ENCODE peak calls at places on chromosomes 1 and 21, in seven cellular contexts. V is brain microvascular endothelial cell, H is heart left ventricle, Q is endothelial cell of umbilical vein, T is heart right ventricle, P is epithelial cell of prostate, A is PC-3. N is an unnamed sample.

GRCh38 chr1:232218955-232219865 is 410.7 kb downstream of the SIPA1L2 start:
- DNase-seq in V (no peak), H (peak), Q (no peak), T (peak), P (no peak), A (no peak), N (no peak)

GRCh38 chr1:183635112-183635605 is 424 bp downstream of the ARPC5 start:
- DNase-seq in V (no peak), H (peak), Q (no peak), T (peak), P (no peak), A (no peak), N (no peak)

GRCh38 chr21:45887121-45887611 is 94.4 kb upstream of the COL6A1 start:
- DNase-seq in V (peak), H (peak), Q (no peak), T (peak), P (no peak), A (no peak), N (peak)

GRCh38 chr1:206751891-206752290 is 18.7 kb upstream of the IL19 start:
- DNase-seq in V (no peak), H (no peak), Q (no peak), T (no peak), P (no peak), A (no peak), N (no peak)

GRCh38 chr1:15231714-15232201 is 15.3 kb upstream of the FHAD1 start:
- DNase-seq in V (no peak), H (no peak), Q (no peak), T (no peak), P (no peak), A (no peak), N (no peak)

GRCh38 chr1:209402697-209403096 is 180.8 kb upstream of the CAMK1G start:
- DNase-seq in V (no peak), H (no peak), Q (no peak), T (no peak), P (no peak), A (no peak), N (no peak)

GRCh38 chr21:17460094-17460493 is 52.7 kb upstream of the CXADR start:
- DNase-seq in V (no peak), H (no peak), Q (no peak), T (no peak), P (no peak), A (no peak), N (no peak)

GRCh38 chr1:229268505-229268904 is 2.4 kb upstream of the RAB4A start:
- DNase-seq in V (no peak), H (no peak), Q (no peak), T (no peak), P (peak), A (no peak), N (no peak)

GRCh38 chr21:45698493-45698947 is 55.0 kb downstream of the PCBP3 start:
- DNase-seq in V (peak), H (peak), Q (peak), T (peak), P (peak), A (peak), N (no peak)

GRCh38 chr21:45894107-45894810 is 87.3 kb upstream of the COL6A1 start:
- DNase-seq in V (peak), H (peak), Q (no peak), T (peak), P (no peak), A (peak), N (no peak)

GRCh38 chr1:165281207-165281901 is 75.2 kb downstream of the LMX1A start:
- DNase-seq in V (no peak), H (no peak), Q (no peak), T (no peak), P (no peak), A (no peak), N (no peak)

GRCh38 chr1:71882241-71883036 is 399.9 kb downstream of the NEGR1 start:
- DNase-seq in V (no peak), H (no peak), Q (peak), T (no peak), P (no peak), A (peak), N (no peak)

GRCh38 chr1:28243685-28244439 is 7.9 kb downstream of the ATP5IF1 start:
- DNase-seq in V (no peak), H (no peak), Q (peak), T (no peak), P (no peak), A (no peak), N (no peak)

GRCh38 chr1:28241633-28242241 is 5.8 kb downstream of the ATP5IF1 start:
- DNase-seq in V (no peak), H (no peak), Q (no peak), T (no peak), P (peak), A (no peak), N (no peak)

GRCh38 chr1:28247603-28248272 is 11.6 kb upstream of the SESN2 start:
- DNase-seq in V (no peak), H (no peak), Q (no peak), T (no peak), P (no peak), A (no peak), N (no peak)

GRCh38 chr1:28246427-28246832 is 10.5 kb downstream of the ATP5IF1 start:
- DNase-seq in V (no peak), H (no peak), Q (peak), T (no peak), P (no peak), A (peak), N (no peak)

GRCh38 chr1:28244549-28245251 is 8.8 kb downstream of the ATP5IF1 start:
- DNase-seq in V (no peak), H (peak), Q (no peak), T (no peak), P (no peak), A (no peak), N (no peak)
- H3K27ac ChIP-seq in V (no peak), H (peak), Q (no peak), T (peak), P (peak), A (no peak), N (no peak)

DNA sequence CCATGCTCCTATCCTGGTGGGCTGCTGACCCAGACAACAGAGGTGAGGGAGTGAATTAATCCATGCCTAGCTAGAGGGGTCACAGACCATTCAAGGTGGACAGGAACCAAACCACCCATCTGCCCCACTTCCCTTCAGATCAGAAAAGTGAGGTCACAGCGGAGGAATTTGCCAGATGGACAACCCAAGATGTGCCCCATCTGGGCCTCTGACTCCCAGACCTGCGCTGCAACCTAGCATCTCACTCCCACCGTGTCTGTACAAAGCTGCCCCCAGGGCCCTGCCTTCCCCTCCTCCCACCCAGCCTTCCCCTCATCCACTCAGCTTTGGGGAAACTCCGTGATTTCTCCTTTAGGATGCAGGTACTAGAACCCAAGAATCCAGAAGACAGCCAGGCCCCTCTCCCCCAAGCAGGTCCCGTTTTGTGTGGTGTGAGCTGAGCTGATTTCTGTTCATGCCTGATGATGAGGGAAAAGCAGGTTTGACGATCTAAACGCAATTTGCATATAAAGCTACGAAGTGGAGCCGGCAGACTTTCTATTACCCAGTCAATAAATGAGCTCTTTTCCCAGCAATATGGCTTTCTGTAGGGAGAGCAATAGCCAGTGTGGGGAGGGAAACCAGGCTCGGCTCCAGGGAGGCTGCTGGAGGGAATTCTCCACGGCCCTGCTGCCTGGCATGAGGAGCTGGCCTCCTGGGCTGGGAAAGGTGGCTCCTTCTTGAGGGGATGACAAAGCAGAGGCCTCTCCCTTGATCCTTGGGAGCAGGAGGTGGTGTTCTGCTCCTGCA is 140.9 kb upstream of the AJAP1 start:
- DNase-seq in V (no peak), H (no peak), Q (no peak), T (no peak), P (no peak), A (no peak), N (no peak)
- H3K27ac ChIP-seq in V (no peak), H (peak), Q (no peak), T (no peak), P (no peak), A (no peak), N (no peak)

GRCh38 chr1:78070758-78071157 is 25.0 kb downstream of the GIPC2 start:
- DNase-seq in V (peak), H (no peak), Q (peak), T (no peak), P (peak), A (peak), N (no peak)

GRCh38 chr1:78071696-78072095 is 25.9 kb downstream of the GIPC2 start:
- DNase-seq in V (no peak), H (no peak), Q (no peak), T (no peak), P (peak), A (no peak), N (no peak)

GRCh38 chr1:78070210-78070609 is 24.4 kb downstream of the GIPC2 start:
- DNase-seq in V (no peak), H (no peak), Q (no peak), T (no peak), P (no peak), A (no peak), N (no peak)

GRCh38 chr1:78068681-78069283 is 23.0 kb downstream of the GIPC2 start:
- DNase-seq in V (no peak), H (peak), Q (no peak), T (no peak), P (no peak), A (no peak), N (no peak)

DNA sequence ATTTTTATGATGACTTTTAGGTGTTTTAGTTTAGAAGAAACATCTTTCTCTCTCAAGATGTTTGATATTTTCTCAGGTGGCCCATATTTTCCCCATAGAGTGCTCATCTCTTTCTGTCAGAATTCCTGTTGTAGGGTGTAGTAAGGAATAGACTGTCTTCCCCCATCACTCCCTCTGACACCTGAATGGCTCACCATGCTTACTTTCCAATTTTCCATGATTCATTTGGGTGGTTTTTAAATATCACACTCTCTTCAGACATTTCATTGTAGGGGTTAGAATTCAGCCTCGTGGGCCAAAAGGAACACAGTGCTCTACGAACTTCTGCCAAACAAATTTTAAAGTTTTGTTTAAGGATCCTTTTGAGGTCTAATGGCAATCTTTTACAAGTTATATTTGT is 24.0 kb downstream of the GIPC2 start:
- DNase-seq in V (no peak), H (no peak), Q (no peak), T (no peak), P (no peak), A (peak), N (no peak)
- H3K27ac ChIP-seq in V (no peak), H (peak), Q (no peak), T (no peak), P (peak), A (peak), N (no peak)

DNA sequence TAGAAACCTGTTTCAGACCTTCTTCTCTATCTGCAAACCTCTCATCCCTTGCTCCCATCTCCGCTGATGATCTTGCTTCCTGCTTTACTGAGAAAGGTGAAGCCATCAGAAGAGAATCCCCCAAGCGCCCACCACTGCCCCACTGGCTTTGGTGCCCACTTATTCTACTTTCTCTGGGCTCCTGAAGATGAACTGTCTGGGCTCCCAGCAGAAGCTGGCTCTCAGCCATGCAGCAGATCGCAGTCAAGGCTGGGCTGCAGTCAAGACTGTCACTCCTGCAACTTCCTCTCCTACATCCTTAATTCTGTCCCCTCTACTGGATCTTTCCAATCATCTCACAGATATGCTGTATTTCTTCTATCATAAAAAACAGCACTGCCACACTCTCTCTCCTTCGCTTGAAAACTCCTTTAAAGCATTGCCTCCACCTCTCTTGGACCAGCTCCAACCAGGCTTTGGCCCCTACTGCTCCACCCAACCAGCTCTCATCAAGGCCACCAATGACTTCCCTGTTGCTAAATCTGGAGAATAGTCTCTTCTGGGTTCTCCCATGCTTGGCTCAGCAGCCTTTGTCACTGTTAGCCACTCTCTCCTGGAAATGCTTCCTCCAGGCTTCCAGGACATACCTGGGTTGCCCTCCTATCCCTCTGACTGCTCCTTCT is 25.8 kb downstream of the TRIM62 start:
- DNase-seq in V (no peak), H (no peak), Q (no peak), T (no peak), P (no peak), A (no peak), N (no peak)
- H3K27ac ChIP-seq in V (no peak), H (peak), Q (no peak), T (peak), P (no peak), A (no peak), N (peak)

DNA sequence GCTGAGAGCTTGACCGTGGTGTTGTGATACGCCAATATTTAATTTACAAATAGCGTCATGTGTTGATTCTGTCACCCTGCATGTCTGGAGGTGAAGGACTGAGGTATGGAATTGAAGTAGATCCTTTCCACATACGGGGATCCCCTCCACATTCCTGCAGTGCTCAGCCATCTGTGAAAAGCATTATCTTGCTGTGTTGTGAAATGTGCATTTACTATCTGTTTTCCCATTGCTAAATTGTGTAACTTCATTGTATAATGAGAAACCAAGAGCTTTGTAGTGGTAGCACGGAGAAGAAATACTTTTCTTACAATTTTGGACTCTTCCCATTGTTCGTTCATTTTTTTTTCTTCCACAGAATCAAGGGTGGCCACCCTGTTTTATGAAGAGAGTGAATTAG is 577.3 kb upstream of the ZP4 start:
- DNase-seq in V (no peak), H (no peak), Q (no peak), T (no peak), P (no peak), A (no peak), N (no peak)
- H3K27ac ChIP-seq in V (no peak), H (no peak), Q (no peak), T (no peak), P (no peak), A (no peak), N (no peak)

GRCh38 chr1:160104520-160104885 is 6.1 kb upstream of the IGSF8 start:
- DNase-seq in V (no peak), H (no peak), Q (no peak), T (no peak), P (no peak), A (no peak), N (no peak)
- H3K27ac ChIP-seq in V (no peak), H (no peak), Q (no peak), T (no peak), P (no peak), A (no peak), N (peak)

GRCh38 chr1:89603651-89604413 is 29.1 kb upstream of the LRRC8C start:
- DNase-seq in V (no peak), H (no peak), Q (no peak), T (no peak), P (no peak), A (peak), N (no peak)
- H3K27ac ChIP-seq in V (no peak), H (no peak), Q (no peak), T (no peak), P (no peak), A (no peak), N (no peak)

GRCh38 chr1:19385236-19385635 is 73.1 kb downstream of the SLC66A1 start:
- DNase-seq in V (no peak), H (no peak), Q (no peak), T (no peak), P (no peak), A (no peak), N (no peak)
- H3K27ac ChIP-seq in V (no peak), H (peak), Q (no peak), T (no peak), P (no peak), A (no peak), N (no peak)

GRCh38 chr1:64470670-64471217 is 815 bp downstream of the CACHD1 start:
- DNase-seq in V (no peak), H (peak), Q (peak), T (peak), P (no peak), A (no peak), N (no peak)
- H3K27ac ChIP-seq in V (no peak), H (peak), Q (peak), T (peak), P (no peak), A (no peak), N (peak)

GRCh38 chr1:35282172-35282571 is 13.7 kb downstream of the ZMYM4 start:
- DNase-seq in V (no peak), H (no peak), Q (no peak), T (no peak), P (no peak), A (no peak), N (no peak)

GRCh38 chr1:35284852-35285251 is 16.3 kb downstream of the ZMYM4 start:
- DNase-seq in V (no peak), H (no peak), Q (no peak), T (no peak), P (no peak), A (no peak), N (no peak)

GRCh38 chr1:35288761-35289160 is 20.3 kb downstream of the ZMYM4 start:
- DNase-seq in V (peak), H (no peak), Q (peak), T (no peak), P (no peak), A (peak), N (no peak)

GRCh38 chr1:35290452-35290851 is 21.9 kb downstream of the ZMYM4 start:
- DNase-seq in V (no peak), H (no peak), Q (no peak), T (no peak), P (no peak), A (no peak), N (no peak)

GRCh38 chr1:35287807-35288640 is 19.5 kb downstream of the ZMYM4 start:
- DNase-seq in V (peak), H (no peak), Q (peak), T (no peak), P (no peak), A (peak), N (no peak)
- H3K27ac ChIP-seq in V (peak), H (peak), Q (peak), T (no peak), P (peak), A (peak), N (no peak)

N was measured in substantia nigra.